ENCODE peak calls at places on chromosomes 4 and X, in nine cellular contexts. H is neuronal stem cell; O is H9; Z is body of pancreas; M is CD4-positive, alpha-beta memory T cell; R is colonic mucosa; F is pancreas; C is esophagus squamous epithelium; N is psoas muscle. I is an unnamed sample. For H3K4me1, the result is how much of the 10 kb centered on the place peaks cover.

GRCh38 chr4:141301216-141301615 is 80.5 kb downstream of the ZNF330 start:
- DNase-seq in H (no peak), M (no peak), Z (no peak), O (no peak), F (no peak), C (no peak), R (no peak), N (no peak), I (no peak)

GRCh38 chrX:149504915-149505651 is at the start of gene IDS:
- DNase-seq in C (peak), M (peak), N (peak), O (peak), R (peak), H (peak), F (peak), Z (peak), I (peak)

GRCh38 chr4:140188975-140189374 is 35.0 kb upstream of the MAML3 start:
- DNase-seq in C (no peak), R (no peak), Z (peak), O (no peak), N (peak), H (no peak), M (no peak), F (no peak), I (no peak)

GRCh38 chr4:26099967-26100366 is 185.9 kb downstream of the SMIM20 start:
- DNase-seq in C (no peak), M (no peak), F (no peak), N (no peak), R (no peak), O (no peak), H (no peak), Z (no peak), I (no peak)

GRCh38 chr4:108480881-108481280 is 139.5 kb upstream of the RPL34 start:
- DNase-seq in M (no peak), Z (no peak), R (no peak), N (no peak), F (no peak), O (no peak), H (no peak), C (no peak), I (no peak)

GRCh38 chrX:127578395-127578794 is 473.8 kb downstream of the ACTRT1 start:
- DNase-seq in M (no peak), F (no peak), Z (no peak), O (no peak), C (no peak), N (no peak), R (no peak), H (no peak), I (no peak)

GRCh38 chrX:108268434-108269080 is 169.7 kb downstream of the COL4A6 start:
- DNase-seq in N (no peak), H (no peak), C (no peak), F (no peak), R (no peak), M (no peak), Z (peak), O (no peak), I (no peak)

GRCh38 chr4:1260418-1261106 is 11.6 kb upstream of the CTBP1 start:
- DNase-seq in M (no peak), N (no peak), F (no peak), H (no peak), O (no peak), C (no peak), Z (no peak), R (no peak), I (no peak)

GRCh38 chr4:687048-687974 is 1.6 kb downstream of the SLC49A3 start:
- DNase-seq in F (peak), H (no peak), R (peak), M (no peak), N (peak), O (peak), C (no peak), Z (peak), I (peak)

GRCh38 chrX:135697614-135698013 is 15.8 kb upstream of the CT45A1 start:
- DNase-seq in M (no peak), N (no peak), H (no peak), Z (no peak), C (no peak), R (no peak), O (no peak), F (no peak), I (no peak)

GRCh38 chrX:150032742-150033141 is 94.5 kb upstream of the EOLA2 start:
- DNase-seq in C (no peak), M (no peak), R (no peak), F (no peak), O (no peak), Z (no peak), H (peak), N (no peak), I (no peak)

DNA sequence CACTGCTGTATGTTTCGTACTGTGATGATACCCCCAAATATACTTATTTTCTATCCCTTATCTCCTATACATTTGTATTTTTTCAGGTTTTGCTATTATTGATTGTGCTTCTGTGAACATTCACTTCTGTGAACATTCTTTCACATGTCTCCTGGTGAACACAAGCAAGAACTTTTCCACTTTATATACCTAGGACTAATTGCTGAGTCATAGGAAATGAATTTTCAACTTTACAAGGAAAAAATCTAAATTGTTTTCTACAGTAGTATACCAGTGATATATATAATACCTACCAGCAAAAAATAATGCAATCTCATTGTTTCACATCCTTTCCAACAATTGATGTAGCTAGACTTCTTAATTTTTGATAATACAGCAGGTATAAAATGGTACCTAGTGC is 139.5 kb upstream of the MAGEB18 start:
- DNase-seq in R (no peak), Z (no peak), M (no peak), N (no peak), O (no peak), H (no peak), F (no peak), C (no peak), I (no peak)
- H3K4me1 ChIP-seq in R (under half), Z (under half), M (under half), N (under half), O (under half), H (under half), F (under half), C (under half), I (under half)

DNA sequence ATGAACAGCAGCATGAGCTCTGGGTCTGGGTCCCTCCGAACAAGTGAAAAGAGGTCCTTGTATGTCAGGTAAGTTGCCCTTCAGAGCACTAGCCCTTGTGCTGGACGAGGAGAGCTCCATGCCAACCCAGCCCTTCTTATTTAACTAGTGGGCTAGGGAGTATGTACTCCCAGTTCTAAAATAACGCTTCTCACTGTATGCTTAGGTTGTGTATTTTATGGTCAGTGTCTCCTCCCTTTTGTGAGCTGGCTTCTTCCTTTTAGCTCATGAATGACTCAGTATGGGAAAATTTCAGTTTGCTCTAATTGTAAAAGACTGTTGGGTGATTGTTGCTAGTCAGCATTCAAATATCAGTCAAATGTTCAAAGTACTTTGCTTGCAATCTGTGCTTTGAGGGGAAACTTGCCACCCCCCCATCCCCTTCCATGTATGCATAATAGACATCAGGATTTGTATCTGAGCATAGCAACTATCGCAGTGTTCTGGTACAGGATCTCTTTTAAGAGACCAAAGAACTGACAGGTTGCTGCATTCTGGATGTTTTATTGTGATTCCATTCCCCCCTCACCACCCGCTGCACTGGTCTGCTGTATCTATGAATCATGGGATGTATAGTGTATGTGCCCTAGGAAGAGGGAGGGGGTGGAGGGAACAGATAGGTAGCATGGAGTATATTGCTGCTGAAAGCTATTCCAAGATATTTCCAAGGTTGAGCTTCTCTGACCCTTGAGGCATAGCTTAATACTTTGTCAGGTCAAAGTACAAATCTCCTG is 34.7 kb downstream of the DLG3 start:
- DNase-seq in F (no peak), O (no peak), R (no peak), Z (no peak), N (no peak), C (no peak), M (no peak), H (no peak), I (no peak)
- H3K4me1 ChIP-seq in F (under half), O (under half), R (under half), Z (half or more), N (under half), C (under half), M (under half), H (under half), I (under half)

DNA sequence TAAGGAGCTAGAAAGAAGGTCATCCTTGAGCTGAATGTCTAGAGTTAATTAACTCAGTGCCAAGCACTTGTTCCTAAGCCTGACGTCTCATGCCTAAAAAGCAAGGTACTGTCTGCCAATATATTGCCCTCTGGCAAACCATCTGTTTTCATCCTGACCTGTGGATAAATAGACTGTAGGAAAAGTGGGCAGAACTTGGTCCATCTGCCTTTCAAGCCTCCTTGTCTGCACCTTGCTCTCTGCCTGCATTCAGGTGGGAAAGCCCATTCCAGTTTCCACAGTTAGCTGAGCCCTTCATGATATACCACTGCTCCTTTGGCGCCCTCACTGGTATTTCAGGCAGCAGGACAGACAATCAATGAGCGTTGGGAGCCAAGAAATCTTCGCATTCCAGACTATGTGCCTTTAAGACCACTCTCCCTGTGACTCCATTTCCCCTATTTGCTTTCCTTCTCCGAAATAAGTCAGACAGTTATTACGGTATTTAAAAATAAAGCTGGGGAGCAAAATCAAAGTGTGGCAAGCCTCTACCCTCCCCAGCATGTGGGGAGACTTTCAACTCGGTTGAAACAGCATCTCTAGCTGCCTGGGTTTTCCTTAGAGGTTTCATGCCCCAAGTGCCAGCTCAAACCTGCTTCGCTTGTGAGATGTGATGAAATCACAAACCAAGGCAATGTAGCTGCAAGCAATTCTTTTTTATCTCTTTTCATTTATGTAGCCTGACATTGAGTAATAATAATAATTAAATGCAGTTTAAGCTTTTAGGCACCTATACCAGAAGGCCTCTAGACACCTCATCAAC is 2.5 kb upstream of the CCDC149 start:
- DNase-seq in F (no peak), Z (no peak), O (peak), M (no peak), C (no peak), R (no peak), N (no peak), H (no peak), I (no peak)
- H3K4me1 ChIP-seq in F (under half), Z (under half), O (under half), M (under half), C (under half), R (under half), N (under half), H (under half), I (under half)

GRCh38 chrX:151985955-151986354 is 11.5 kb upstream of the GABRE start:
- DNase-seq in Z (no peak), R (peak), C (no peak), M (no peak), F (no peak), O (no peak), N (no peak), H (no peak), I (no peak)

GRCh38 chrX:151983186-151983585 is 8.7 kb upstream of the GABRE start:
- DNase-seq in R (no peak), N (no peak), H (no peak), C (no peak), M (no peak), Z (no peak), F (no peak), O (no peak), I (no peak)

GRCh38 chrX:151985531-151985930 is 11.1 kb upstream of the GABRE start:
- DNase-seq in R (no peak), Z (no peak), H (no peak), F (no peak), M (no peak), N (no peak), C (no peak), O (no peak), I (no peak)

GRCh38 chrX:151984891-151985290 is 10.4 kb upstream of the GABRE start:
- DNase-seq in H (no peak), O (no peak), N (no peak), Z (no peak), F (no peak), C (no peak), R (no peak), M (no peak), I (no peak)

DNA sequence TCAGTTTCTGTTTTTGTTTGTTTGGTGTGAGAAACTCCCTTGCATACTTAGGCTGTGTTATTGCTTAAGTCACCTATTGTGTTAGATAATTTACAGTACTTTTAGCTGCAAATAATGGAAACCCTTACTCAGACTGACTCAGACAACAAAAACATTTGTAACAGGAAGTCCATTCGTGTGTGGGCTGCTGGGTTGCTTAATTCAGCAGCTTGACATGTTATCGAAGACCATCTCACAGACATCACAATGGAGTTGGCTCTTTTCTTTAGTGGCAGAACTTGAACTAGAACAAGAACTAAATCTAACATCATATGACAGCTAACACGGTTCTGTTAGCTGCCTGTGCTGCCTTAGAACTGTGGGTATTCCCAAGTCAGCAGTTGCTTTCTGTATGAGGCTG is 9.9 kb upstream of the GABRE start:
- DNase-seq in F (no peak), R (no peak), O (no peak), N (no peak), M (no peak), C (no peak), Z (no peak), H (no peak), I (no peak)
- H3K4me1 ChIP-seq in F (under half), R (under half), O (under half), N (under half), M (under half), C (under half), Z (under half), H (under half), I (under half)

GRCh38 chrX:46572295-46572936 is 1.1 kb upstream of the CHST7 start:
- DNase-seq in M (peak), Z (no peak), C (no peak), R (no peak), H (no peak), F (no peak), O (no peak), N (no peak), I (no peak)
- H3K4me1 ChIP-seq in M (under half), Z (under half), C (under half), R (under half), H (under half), F (under half), O (under half), N (under half), I (under half)

GRCh38 chr4:48779095-48779997 is 733 bp downstream of the FRYL start:
- DNase-seq in F (peak), H (peak), O (peak), R (peak), M (peak), Z (peak), C (peak), N (peak), I (peak)

GRCh38 chr4:48779998-48780866 is at the start of gene FRYL:
- DNase-seq in M (peak), Z (peak), F (peak), R (peak), O (peak), N (peak), C (peak), H (peak), I (peak)

GRCh38 chr4:48777739-48778138 is 2.3 kb downstream of the FRYL start:
- DNase-seq in R (no peak), Z (no peak), C (no peak), O (no peak), H (no peak), M (no peak), F (no peak), N (no peak), I (no peak)

GRCh38 chr4:48780867-48781219 is 764 bp upstream of the FRYL start:
- DNase-seq in M (peak), O (no peak), H (no peak), Z (peak), C (no peak), F (peak), N (no peak), R (peak), I (no peak)

GRCh38 chr4:48778431-48779094 is 1.5 kb downstream of the FRYL start:
- DNase-seq in O (no peak), C (no peak), M (no peak), R (no peak), Z (no peak), F (no peak), N (no peak), H (no peak), I (no peak)
- H3K4me1 ChIP-seq in O (under half), C (under half), M (half or more), R (under half), Z (under half), F (under half), N (under half), H (under half), I (under half)

GRCh38 chr4:184324939-184325477 is 107.3 kb upstream of the ENPP6 start:
- DNase-seq in O (no peak), N (no peak), Z (no peak), M (no peak), F (no peak), C (no peak), H (no peak), R (peak), I (no peak)
- H3K4me1 ChIP-seq in O (under half), N (under half), Z (under half), M (under half), F (under half), C (under half), H (under half), R (under half), I (under half)

GRCh38 chr4:179530953-179531352 is 2088.7 kb upstream of the AGA start:
- DNase-seq in N (no peak), F (no peak), M (no peak), H (no peak), O (no peak), R (no peak), Z (no peak), C (no peak), I (no peak)
- H3K4me1 ChIP-seq in N (under half), F (under half), M (under half), H (under half), O (under half), R (under half), Z (under half), C (under half), I (under half)